ENCODE peak calls at places on chromosomes 5 and 9, in seven cellular contexts. One of them, this sample, is unnamed.

GRCh38 chr5:17132444-17133083 is 84.9 kb upstream of the BASP1 start:
- DNase-seq in T1000: no peak
- DNase-seq in foreskin melanocyte: no peak
- DNase-seq in HT-29: peak; percentile 83
- DNase-seq in stimulated activated CD8-positive, alpha-beta memory T cell treated with anti-CD3 and anti-CD28 coated beads, Interleukin-7, amount 100 ng/mL, for 24 hours: no peak
- DNase-seq in activated T-helper 1 cell treated with Interleukin-2 at 50 U/mL for 16 hours: no peak
- DNase-seq in astrocyte of the spinal cord: peak; percentile 54
- DNase-seq in this sample: no peak

GRCh38 chr5:103896593-103896992 is 334.0 kb upstream of the NUDT12 start:
- DNase-seq in T1000: no peak
- DNase-seq in foreskin melanocyte: no peak
- DNase-seq in HT-29: no peak
- DNase-seq in stimulated activated CD8-positive, alpha-beta memory T cell treated with anti-CD3 and anti-CD28 coated beads, Interleukin-7, amount 100 ng/mL, for 24 hours: no peak
- DNase-seq in activated T-helper 1 cell treated with Interleukin-2 at 50 U/mL for 16 hours: no peak
- DNase-seq in astrocyte of the spinal cord: no peak
- DNase-seq in this sample: no peak

GRCh38 chr5:149406203-149406978 is 27.3 kb upstream of the IL17B start:
- DNase-seq in T1000: no peak
- DNase-seq in foreskin melanocyte: no peak
- DNase-seq in HT-29: no peak
- DNase-seq in stimulated activated CD8-positive, alpha-beta memory T cell treated with anti-CD3 and anti-CD28 coated beads, Interleukin-7, amount 100 ng/mL, for 24 hours: no peak
- DNase-seq in activated T-helper 1 cell treated with Interleukin-2 at 50 U/mL for 16 hours: no peak
- DNase-seq in astrocyte of the spinal cord: peak; percentile 92
- DNase-seq in this sample: no peak

GRCh38 chr5:15533124-15533893 is 33.3 kb downstream of the FBXL7 start:
- DNase-seq in T1000: no peak
- DNase-seq in foreskin melanocyte: peak; percentile 89
- DNase-seq in HT-29: no peak
- DNase-seq in stimulated activated CD8-positive, alpha-beta memory T cell treated with anti-CD3 and anti-CD28 coated beads, Interleukin-7, amount 100 ng/mL, for 24 hours: no peak
- DNase-seq in activated T-helper 1 cell treated with Interleukin-2 at 50 U/mL for 16 hours: no peak
- DNase-seq in astrocyte of the spinal cord: peak; percentile 66
- DNase-seq in this sample: no peak

GRCh38 chr5:59296317-59297264 is 596.9 kb downstream of the PDE4D start:
- DNase-seq in T1000: no peak
- DNase-seq in foreskin melanocyte: no peak
- DNase-seq in HT-29: peak; percentile 60
- DNase-seq in stimulated activated CD8-positive, alpha-beta memory T cell treated with anti-CD3 and anti-CD28 coated beads, Interleukin-7, amount 100 ng/mL, for 24 hours: no peak
- DNase-seq in activated T-helper 1 cell treated with Interleukin-2 at 50 U/mL for 16 hours: no peak
- DNase-seq in astrocyte of the spinal cord: peak; percentile 71
- DNase-seq in this sample: peak; percentile 43

GRCh38 chr5:87829214-87829551 is 416.5 kb upstream of the CCNH start:
- DNase-seq in T1000: peak; percentile 43
- DNase-seq in foreskin melanocyte: no peak
- DNase-seq in HT-29: peak; percentile 61
- DNase-seq in stimulated activated CD8-positive, alpha-beta memory T cell treated with anti-CD3 and anti-CD28 coated beads, Interleukin-7, amount 100 ng/mL, for 24 hours: no peak
- DNase-seq in activated T-helper 1 cell treated with Interleukin-2 at 50 U/mL for 16 hours: no peak
- DNase-seq in astrocyte of the spinal cord: peak; percentile 93
- DNase-seq in this sample: peak; percentile 19

GRCh38 chr9:20043461-20043860 is 254.6 kb upstream of the SLC24A2 start:
- DNase-seq in T1000: no peak
- DNase-seq in foreskin melanocyte: no peak
- DNase-seq in HT-29: no peak
- DNase-seq in stimulated activated CD8-positive, alpha-beta memory T cell treated with anti-CD3 and anti-CD28 coated beads, Interleukin-7, amount 100 ng/mL, for 24 hours: no peak
- DNase-seq in activated T-helper 1 cell treated with Interleukin-2 at 50 U/mL for 16 hours: no peak
- DNase-seq in astrocyte of the spinal cord: no peak
- DNase-seq in this sample: no peak

GRCh38 chr5:9437741-9438240 is 108.1 kb downstream of the SEMA5A start:
- DNase-seq in T1000: no peak
- DNase-seq in foreskin melanocyte: peak; percentile 98
- DNase-seq in HT-29: no peak
- DNase-seq in stimulated activated CD8-positive, alpha-beta memory T cell treated with anti-CD3 and anti-CD28 coated beads, Interleukin-7, amount 100 ng/mL, for 24 hours: no peak
- DNase-seq in activated T-helper 1 cell treated with Interleukin-2 at 50 U/mL for 16 hours: no peak
- DNase-seq in astrocyte of the spinal cord: peak; percentile 76
- DNase-seq in this sample: no peak

GRCh38 chr5:17221843-17222614 is 4.6 kb downstream of the BASP1 start:
- DNase-seq in T1000: no peak
- DNase-seq in foreskin melanocyte: no peak
- DNase-seq in HT-29: no peak
- DNase-seq in stimulated activated CD8-positive, alpha-beta memory T cell treated with anti-CD3 and anti-CD28 coated beads, Interleukin-7, amount 100 ng/mL, for 24 hours: no peak
- DNase-seq in activated T-helper 1 cell treated with Interleukin-2 at 50 U/mL for 16 hours: no peak
- DNase-seq in astrocyte of the spinal cord: peak; percentile 64
- DNase-seq in this sample: no peak

GRCh38 chr5:71887680-71888079 is 168.6 kb downstream of the CARTPT start:
- DNase-seq in T1000: no peak
- DNase-seq in foreskin melanocyte: peak; percentile 35
- DNase-seq in HT-29: peak; percentile 50
- DNase-seq in stimulated activated CD8-positive, alpha-beta memory T cell treated with anti-CD3 and anti-CD28 coated beads, Interleukin-7, amount 100 ng/mL, for 24 hours: no peak
- DNase-seq in activated T-helper 1 cell treated with Interleukin-2 at 50 U/mL for 16 hours: no peak
- DNase-seq in astrocyte of the spinal cord: peak; percentile 86
- DNase-seq in this sample: peak; percentile 70

GRCh38 chr5:82386576-82386975 is 108.4 kb upstream of the RPS23 start:
- DNase-seq in T1000: no peak
- DNase-seq in foreskin melanocyte: no peak
- DNase-seq in HT-29: no peak
- DNase-seq in stimulated activated CD8-positive, alpha-beta memory T cell treated with anti-CD3 and anti-CD28 coated beads, Interleukin-7, amount 100 ng/mL, for 24 hours: no peak
- DNase-seq in activated T-helper 1 cell treated with Interleukin-2 at 50 U/mL for 16 hours: no peak
- DNase-seq in astrocyte of the spinal cord: no peak
- DNase-seq in this sample: no peak

GRCh38 chr9:95910770-95911340 is 35.4 kb downstream of the ERCC6L2 start:
- DNase-seq in T1000: no peak
- DNase-seq in foreskin melanocyte: no peak
- DNase-seq in HT-29: no peak
- DNase-seq in stimulated activated CD8-positive, alpha-beta memory T cell treated with anti-CD3 and anti-CD28 coated beads, Interleukin-7, amount 100 ng/mL, for 24 hours: no peak
- DNase-seq in activated T-helper 1 cell treated with Interleukin-2 at 50 U/mL for 16 hours: no peak
- DNase-seq in astrocyte of the spinal cord: no peak
- DNase-seq in this sample: peak; percentile 3

GRCh38 chr9:110810251-110810976 is 141.8 kb downstream of the MUSK start:
- DNase-seq in T1000: no peak
- DNase-seq in foreskin melanocyte: no peak
- DNase-seq in HT-29: no peak
- DNase-seq in stimulated activated CD8-positive, alpha-beta memory T cell treated with anti-CD3 and anti-CD28 coated beads, Interleukin-7, amount 100 ng/mL, for 24 hours: no peak
- DNase-seq in activated T-helper 1 cell treated with Interleukin-2 at 50 U/mL for 16 hours: no peak
- DNase-seq in astrocyte of the spinal cord: no peak
- DNase-seq in this sample: no peak

GRCh38 chr9:114653556-114654159 is 3.9 kb downstream of the TEX53 start:
- DNase-seq in T1000: peak; percentile 44
- DNase-seq in foreskin melanocyte: peak; percentile 74
- DNase-seq in HT-29: peak; percentile 87
- DNase-seq in stimulated activated CD8-positive, alpha-beta memory T cell treated with anti-CD3 and anti-CD28 coated beads, Interleukin-7, amount 100 ng/mL, for 24 hours: peak; percentile 67
- DNase-seq in activated T-helper 1 cell treated with Interleukin-2 at 50 U/mL for 16 hours: peak; percentile 52
- DNase-seq in astrocyte of the spinal cord: peak; percentile 76
- DNase-seq in this sample: peak; percentile 71

GRCh38 chr9:81664638-81665513 is 24.5 kb downstream of the TLE1 start:
- DNase-seq in T1000: no peak
- DNase-seq in foreskin melanocyte: no peak
- DNase-seq in HT-29: no peak
- DNase-seq in stimulated activated CD8-positive, alpha-beta memory T cell treated with anti-CD3 and anti-CD28 coated beads, Interleukin-7, amount 100 ng/mL, for 24 hours: no peak
- DNase-seq in activated T-helper 1 cell treated with Interleukin-2 at 50 U/mL for 16 hours: no peak
- DNase-seq in astrocyte of the spinal cord: no peak
- DNase-seq in this sample: no peak

GRCh38 chr5:143932584-143932983 is 120.6 kb downstream of the HMHB1 start:
- DNase-seq in T1000: no peak
- DNase-seq in foreskin melanocyte: no peak
- DNase-seq in HT-29: no peak
- DNase-seq in stimulated activated CD8-positive, alpha-beta memory T cell treated with anti-CD3 and anti-CD28 coated beads, Interleukin-7, amount 100 ng/mL, for 24 hours: no peak
- DNase-seq in activated T-helper 1 cell treated with Interleukin-2 at 50 U/mL for 16 hours: no peak
- DNase-seq in astrocyte of the spinal cord: no peak
- DNase-seq in this sample: no peak

GRCh38 chr9:122125158-122125890 is 32.2 kb upstream of the TTLL11 start:
- DNase-seq in T1000: peak; percentile 64
- DNase-seq in foreskin melanocyte: peak; percentile 57
- DNase-seq in HT-29: peak; percentile 82
- DNase-seq in stimulated activated CD8-positive, alpha-beta memory T cell treated with anti-CD3 and anti-CD28 coated beads, Interleukin-7, amount 100 ng/mL, for 24 hours: peak; percentile 58
- DNase-seq in activated T-helper 1 cell treated with Interleukin-2 at 50 U/mL for 16 hours: peak; percentile 59
- DNase-seq in astrocyte of the spinal cord: peak; percentile 75
- DNase-seq in this sample: peak; percentile 53

GRCh38 chr5:10563940-10564837 is at the start of gene ANKRD33B:
- DNase-seq in T1000: peak; percentile 33
- DNase-seq in foreskin melanocyte: no peak
- DNase-seq in HT-29: no peak
- DNase-seq in stimulated activated CD8-positive, alpha-beta memory T cell treated with anti-CD3 and anti-CD28 coated beads, Interleukin-7, amount 100 ng/mL, for 24 hours: peak; percentile 53
- DNase-seq in activated T-helper 1 cell treated with Interleukin-2 at 50 U/mL for 16 hours: peak; percentile 58
- DNase-seq in astrocyte of the spinal cord: peak; percentile 66
- DNase-seq in this sample: peak; percentile 9

GRCh38 chr9:133609311-133610098 is at the start of gene FAM163B:
- DNase-seq in T1000: no peak
- DNase-seq in foreskin melanocyte: no peak
- DNase-seq in HT-29: no peak
- DNase-seq in stimulated activated CD8-positive, alpha-beta memory T cell treated with anti-CD3 and anti-CD28 coated beads, Interleukin-7, amount 100 ng/mL, for 24 hours: no peak
- DNase-seq in activated T-helper 1 cell treated with Interleukin-2 at 50 U/mL for 16 hours: no peak
- DNase-seq in astrocyte of the spinal cord: peak; percentile 29
- DNase-seq in this sample: no peak

GRCh38 chr5:73229271-73229670 is 56.3 kb downstream of the TMEM174 start:
- DNase-seq in T1000: no peak
- DNase-seq in foreskin melanocyte: no peak
- DNase-seq in HT-29: no peak
- DNase-seq in stimulated activated CD8-positive, alpha-beta memory T cell treated with anti-CD3 and anti-CD28 coated beads, Interleukin-7, amount 100 ng/mL, for 24 hours: no peak
- DNase-seq in activated T-helper 1 cell treated with Interleukin-2 at 50 U/mL for 16 hours: no peak
- DNase-seq in astrocyte of the spinal cord: peak; percentile 54
- DNase-seq in this sample: no peak

GRCh38 chr5:170254056-170254455 is 21.3 kb downstream of the C5orf58 start:
- DNase-seq in T1000: no peak
- DNase-seq in foreskin melanocyte: no peak
- DNase-seq in HT-29: no peak
- DNase-seq in stimulated activated CD8-positive, alpha-beta memory T cell treated with anti-CD3 and anti-CD28 coated beads, Interleukin-7, amount 100 ng/mL, for 24 hours: no peak
- DNase-seq in activated T-helper 1 cell treated with Interleukin-2 at 50 U/mL for 16 hours: peak; percentile 59
- DNase-seq in astrocyte of the spinal cord: no peak
- DNase-seq in this sample: no peak

GRCh38 chr9:76143834-76144233 is 250.4 kb downstream of the RFK start:
- DNase-seq in T1000: no peak
- DNase-seq in foreskin melanocyte: no peak
- DNase-seq in HT-29: no peak
- DNase-seq in stimulated activated CD8-positive, alpha-beta memory T cell treated with anti-CD3 and anti-CD28 coated beads, Interleukin-7, amount 100 ng/mL, for 24 hours: no peak
- DNase-seq in activated T-helper 1 cell treated with Interleukin-2 at 50 U/mL for 16 hours: no peak
- DNase-seq in astrocyte of the spinal cord: no peak
- DNase-seq in this sample: no peak

This sample was measured in HepG2.